ENCODE peak calls at places on chromosomes 6 and 20, in nine cellular contexts. W is fibroblast of gingiva; J is anterior cingulate cortex; I is stimulated activated CD8-positive, alpha-beta memory T cell treated with anti-CD3 and anti-CD28 coated beads, Interleukin-15, amount 100 ng/mL, for 24 hours; M is HFFc6; T is omental fat pad; S is AG10803; K is COR-L47; G is stimulated activated CD4-positive, alpha-beta T cell treated with anti-CD3 and anti-CD28 coated beads, Interleukin-2, amount 100 ng/mL, for 48 hours. H is an unnamed sample.
A peak's percentile ranks its signal among the peaks of the same experiment; 100 is the strongest.

GRCh38 chr20:24969203-24970029 is 20.3 kb downstream of the CST7 start:
- DNase-seq in K (no peak), J (no peak), M (no peak), I (no peak), G (no peak), W (no peak), S (no peak), T (no peak), H (no peak)

GRCh38 chr6:75747371-75747984 is 1.6 kb upstream of the MYO6 start:
- DNase-seq in T (no peak), K (no peak), W (no peak), I (no peak), S (no peak), J (no peak), M (no peak), G (no peak), H (no peak)

GRCh38 chr6:11711644-11711993 is 67.0 kb downstream of the ADTRP start:
- DNase-seq in J (peak; percentile 46), W (no peak), K (no peak), S (peak; percentile 47), T (no peak), I (no peak), M (no peak), G (peak; percentile 56), H (no peak)

GRCh38 chr6:27623103-27623502 is 150.2 kb upstream of the ZNF184 start:
- DNase-seq in G (no peak), K (no peak), M (no peak), W (no peak), T (no peak), S (no peak), J (no peak), I (no peak), H (no peak)

GRCh38 chr20:35319206-35320197 is 27.3 kb upstream of the FAM83C start:
- DNase-seq in J (no peak), I (no peak), K (peak; percentile 7), T (no peak), S (no peak), W (no peak), M (peak; percentile 50), G (no peak), H (no peak)

GRCh38 chr6:66930559-66931290 is 1223.7 kb upstream of the EYS start:
- DNase-seq in K (no peak), M (no peak), T (no peak), J (no peak), I (no peak), S (peak; percentile 2), G (no peak), W (peak; percentile 24), H (no peak)

GRCh38 chr6:132715204-132715603 is 1.3 kb upstream of the VNN1 start:
- DNase-seq in W (peak; percentile 68), M (peak; percentile 71), K (peak; percentile 14), I (no peak), S (peak; percentile 48), J (no peak), G (no peak), T (no peak), H (peak; percentile 3)

GRCh38 chr20:2955257-2955950 is 82.1 kb downstream of the PTPRA start:
- DNase-seq in T (no peak), K (no peak), S (peak; percentile 41), J (peak; percentile 59), W (peak; percentile 6), M (no peak), I (no peak), G (no peak), H (peak; percentile 58)

GRCh38 chr20:45157977-45158376 is 16.7 kb upstream of the PI3 start:
- DNase-seq in I (no peak), G (no peak), W (peak; percentile 52), J (no peak), T (no peak), K (no peak), M (peak; percentile 63), S (peak; percentile 77), H (no peak)

GRCh38 chr20:52035977-52036376 is 155.6 kb downstream of the ZFP64 start:
- DNase-seq in G (no peak), S (no peak), I (no peak), T (no peak), M (no peak), K (no peak), W (no peak), J (no peak), H (no peak)

GRCh38 chr6:104957301-104958177 is 632 bp downstream of the LIN28B start:
- DNase-seq in J (no peak), W (no peak), K (no peak), G (no peak), T (no peak), S (no peak), M (no peak), I (no peak), H (peak; percentile 72)

GRCh38 chr20:21516180-21516567 is 2.3 kb upstream of the NKX2-2 start:
- DNase-seq in S (no peak), I (no peak), J (no peak), K (no peak), G (no peak), M (no peak), W (no peak), T (no peak), H (no peak)

H was measured in erythroblast.